ENCODE peak calls at places on chromosomes 6 and 20, in nine cellular contexts. One of them, this sample, is unnamed. For H3K9me3 and H3K4me1, the result is how much of the 10 kb centered on the place peaks cover.

GRCh38 chr6:100171533-100172321 is 177.7 kb upstream of the MCHR2 start:
- DNase-seq in lung: no peak
- DNase-seq in uterus: no peak
- DNase-seq in aorta: no peak
- DNase-seq in fibroblast of lung: peak
- DNase-seq in OCI-LY7: no peak
- DNase-seq in heart left ventricle: no peak
- DNase-seq in mucosa of descending colon: no peak
- DNase-seq in left lung: no peak
- DNase-seq in this sample: no peak

GRCh38 chr6:87628424-87628823 is 38.5 kb downstream of the ORC3 start:
- DNase-seq in left lung: no peak
- DNase-seq in fibroblast of lung: no peak
- DNase-seq in OCI-LY7: peak
- DNase-seq in aorta: no peak
- DNase-seq in mucosa of descending colon: no peak
- DNase-seq in uterus: no peak
- DNase-seq in lung: no peak
- DNase-seq in heart left ventricle: no peak
- DNase-seq in this sample: no peak

GRCh38 chr6:170186909-170187668 is 103.8 kb downstream of the DLL1 start:
- DNase-seq in mucosa of descending colon: no peak
- DNase-seq in lung: no peak
- DNase-seq in left lung: no peak
- DNase-seq in uterus: no peak
- DNase-seq in aorta: no peak
- DNase-seq in OCI-LY7: no peak
- DNase-seq in fibroblast of lung: no peak
- DNase-seq in heart left ventricle: no peak
- DNase-seq in this sample: no peak

GRCh38 chr20:31517373-31517772 is 3.1 kb downstream of the HM13 start:
- DNase-seq in uterus: no peak
- DNase-seq in OCI-LY7: no peak
- DNase-seq in mucosa of descending colon: peak
- DNase-seq in fibroblast of lung: peak
- DNase-seq in left lung: no peak
- DNase-seq in aorta: no peak
- DNase-seq in lung: no peak
- DNase-seq in heart left ventricle: peak
- DNase-seq in this sample: no peak

GRCh38 chr6:166121721-166122120 is 45.9 kb downstream of the TBXT start:
- DNase-seq in uterus: no peak
- DNase-seq in lung: no peak
- DNase-seq in OCI-LY7: no peak
- DNase-seq in aorta: no peak
- DNase-seq in mucosa of descending colon: no peak
- DNase-seq in fibroblast of lung: no peak
- DNase-seq in heart left ventricle: no peak
- DNase-seq in left lung: no peak
- DNase-seq in this sample: no peak

GRCh38 chr6:32906539-32906938 is 34.3 kb downstream of the HLA-DMB start:
- DNase-seq in lung: no peak
- DNase-seq in mucosa of descending colon: no peak
- DNase-seq in aorta: no peak
- DNase-seq in OCI-LY7: no peak
- DNase-seq in left lung: no peak
- DNase-seq in fibroblast of lung: peak
- DNase-seq in uterus: no peak
- DNase-seq in heart left ventricle: no peak
- DNase-seq in this sample: no peak

GRCh38 chr6:39882567-39882953 is 51.7 kb downstream of the MOCS1 start:
- DNase-seq in aorta: peak
- DNase-seq in fibroblast of lung: peak
- DNase-seq in uterus: no peak
- DNase-seq in mucosa of descending colon: no peak
- DNase-seq in heart left ventricle: peak
- DNase-seq in left lung: no peak
- DNase-seq in OCI-LY7: no peak
- DNase-seq in lung: peak
- DNase-seq in this sample: no peak

GRCh38 chr6:105881608-105882007 is 204.5 kb upstream of the PRDM1 start:
- DNase-seq in lung: no peak
- DNase-seq in OCI-LY7: no peak
- DNase-seq in left lung: no peak
- DNase-seq in heart left ventricle: no peak
- DNase-seq in uterus: no peak
- DNase-seq in aorta: no peak
- DNase-seq in mucosa of descending colon: no peak
- DNase-seq in fibroblast of lung: no peak
- DNase-seq in this sample: no peak

GRCh38 chr20:20076297-20077065 is 24.1 kb downstream of the CFAP61 start:
- DNase-seq in mucosa of descending colon: no peak
- DNase-seq in fibroblast of lung: peak
- DNase-seq in heart left ventricle: no peak
- DNase-seq in left lung: no peak
- DNase-seq in uterus: no peak
- DNase-seq in aorta: no peak
- DNase-seq in OCI-LY7: no peak
- DNase-seq in lung: no peak
- DNase-seq in this sample: no peak

GRCh38 chr6:159941286-159942113 is 27.4 kb upstream of the IGF2R start:
- DNase-seq in OCI-LY7: peak
- DNase-seq in uterus: no peak
- DNase-seq in aorta: no peak
- DNase-seq in fibroblast of lung: peak
- DNase-seq in left lung: no peak
- DNase-seq in mucosa of descending colon: no peak
- DNase-seq in heart left ventricle: no peak
- DNase-seq in lung: no peak
- DNase-seq in this sample: peak

DNA sequence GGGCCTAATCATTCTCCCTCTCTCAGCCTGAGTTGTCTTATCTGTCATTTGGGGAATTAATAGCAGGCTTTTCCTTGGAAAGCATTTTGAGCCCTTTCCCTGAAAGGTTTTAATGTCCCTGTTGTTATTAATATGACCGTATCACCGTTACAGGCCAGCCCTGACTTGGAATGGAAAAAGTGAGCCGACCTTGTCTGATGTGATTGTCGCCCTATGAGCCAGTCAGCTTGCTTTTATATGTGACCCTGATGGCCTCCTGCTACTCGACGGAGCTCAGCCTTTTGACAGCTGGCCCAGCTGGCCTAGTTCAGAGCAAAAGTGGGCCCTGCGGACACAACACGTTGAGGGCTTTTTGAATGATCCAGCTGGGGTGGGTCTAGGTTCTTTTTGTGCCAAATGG is 122.2 kb upstream of the HDGFL1 start:
- DNase-seq in mucosa of descending colon: no peak
- DNase-seq in left lung: no peak
- DNase-seq in uterus: no peak
- DNase-seq in OCI-LY7: no peak
- DNase-seq in heart left ventricle: peak
- DNase-seq in aorta: no peak
- DNase-seq in fibroblast of lung: no peak
- DNase-seq in lung: no peak
- DNase-seq in this sample: no peak
- H3K9me3 ChIP-seq in mucosa of descending colon: under half
- H3K9me3 ChIP-seq in left lung: under half
- H3K9me3 ChIP-seq in uterus: under half
- H3K9me3 ChIP-seq in OCI-LY7: under half
- H3K9me3 ChIP-seq in heart left ventricle: under half
- H3K9me3 ChIP-seq in aorta: under half
- H3K9me3 ChIP-seq in fibroblast of lung: under half
- H3K9me3 ChIP-seq in lung: under half
- H3K9me3 ChIP-seq in this sample: under half

GRCh38 chr6:7172605-7173185 is 64.9 kb downstream of the RREB1 start:
- DNase-seq in aorta: peak
- DNase-seq in heart left ventricle: no peak
- DNase-seq in fibroblast of lung: peak
- DNase-seq in left lung: no peak
- DNase-seq in lung: no peak
- DNase-seq in uterus: no peak
- DNase-seq in OCI-LY7: no peak
- DNase-seq in mucosa of descending colon: no peak
- DNase-seq in this sample: no peak

GRCh38 chr6:7176208-7176607 is 68.4 kb downstream of the RREB1 start:
- DNase-seq in mucosa of descending colon: no peak
- DNase-seq in OCI-LY7: no peak
- DNase-seq in uterus: no peak
- DNase-seq in fibroblast of lung: no peak
- DNase-seq in heart left ventricle: no peak
- DNase-seq in aorta: no peak
- DNase-seq in lung: no peak
- DNase-seq in left lung: no peak
- DNase-seq in this sample: no peak

GRCh38 chr6:7171733-7172132 is 64.0 kb downstream of the RREB1 start:
- DNase-seq in mucosa of descending colon: no peak
- DNase-seq in OCI-LY7: no peak
- DNase-seq in lung: no peak
- DNase-seq in aorta: no peak
- DNase-seq in left lung: no peak
- DNase-seq in fibroblast of lung: no peak
- DNase-seq in uterus: no peak
- DNase-seq in heart left ventricle: no peak
- DNase-seq in this sample: no peak

GRCh38 chr6:7175463-7175862 is 67.7 kb downstream of the RREB1 start:
- DNase-seq in aorta: no peak
- DNase-seq in heart left ventricle: no peak
- DNase-seq in OCI-LY7: no peak
- DNase-seq in mucosa of descending colon: no peak
- DNase-seq in lung: no peak
- DNase-seq in uterus: no peak
- DNase-seq in fibroblast of lung: peak
- DNase-seq in left lung: no peak
- DNase-seq in this sample: no peak

DNA sequence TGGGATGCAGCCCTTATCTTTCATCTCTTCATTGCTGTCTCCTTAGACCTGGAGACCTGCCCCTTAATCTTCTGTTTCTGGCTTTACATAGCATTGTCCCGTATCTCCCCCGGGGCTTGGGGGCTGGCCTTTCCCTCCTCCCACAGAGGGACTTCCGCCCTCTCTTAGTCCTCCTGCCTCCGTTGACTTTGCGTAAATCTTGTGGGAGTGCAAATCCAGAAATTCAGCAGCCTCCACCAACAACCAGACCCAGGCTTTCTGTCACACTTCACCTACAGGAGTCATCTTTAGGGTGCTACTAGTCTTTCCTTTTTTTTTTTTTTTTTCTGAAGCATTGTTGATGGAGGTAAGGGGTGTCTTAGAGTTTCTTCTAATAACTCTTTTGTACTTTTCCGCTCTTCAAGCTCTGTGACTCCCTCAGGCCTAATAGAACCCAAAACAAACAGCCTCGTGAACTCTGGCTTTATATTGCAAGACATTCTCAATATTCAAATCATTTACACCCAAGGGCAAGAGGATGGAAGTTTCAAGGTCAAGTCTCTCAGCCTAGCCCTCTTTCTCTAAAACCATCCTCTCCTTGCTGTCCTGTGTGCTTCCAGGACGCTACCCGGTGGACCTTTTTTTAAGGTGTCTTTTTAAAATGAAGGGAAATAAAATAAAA is 66.2 kb downstream of the RREB1 start:
- DNase-seq in uterus: no peak
- DNase-seq in lung: no peak
- DNase-seq in mucosa of descending colon: no peak
- DNase-seq in aorta: no peak
- DNase-seq in OCI-LY7: no peak
- DNase-seq in heart left ventricle: peak
- DNase-seq in fibroblast of lung: no peak
- DNase-seq in left lung: no peak
- DNase-seq in this sample: no peak
- H3K4me1 ChIP-seq in uterus: under half
- H3K4me1 ChIP-seq in lung: under half
- H3K4me1 ChIP-seq in mucosa of descending colon: under half
- H3K4me1 ChIP-seq in aorta: under half
- H3K4me1 ChIP-seq in OCI-LY7: under half
- H3K4me1 ChIP-seq in heart left ventricle: under half
- H3K4me1 ChIP-seq in fibroblast of lung: under half
- H3K4me1 ChIP-seq in left lung: half or more
- H3K4me1 ChIP-seq in this sample: under half

GRCh38 chr6:27214126-27214601 is 33.3 kb upstream of the PRSS16 start:
- DNase-seq in heart left ventricle: no peak
- DNase-seq in left lung: no peak
- DNase-seq in OCI-LY7: no peak
- DNase-seq in uterus: no peak
- DNase-seq in fibroblast of lung: no peak
- DNase-seq in lung: no peak
- DNase-seq in mucosa of descending colon: no peak
- DNase-seq in aorta: no peak
- DNase-seq in this sample: no peak
- H3K9me3 ChIP-seq in heart left ventricle: under half
- H3K9me3 ChIP-seq in left lung: under half
- H3K9me3 ChIP-seq in OCI-LY7: under half
- H3K9me3 ChIP-seq in uterus: under half
- H3K9me3 ChIP-seq in fibroblast of lung: under half
- H3K9me3 ChIP-seq in lung: under half
- H3K9me3 ChIP-seq in mucosa of descending colon: under half
- H3K9me3 ChIP-seq in aorta: under half
- H3K9me3 ChIP-seq in this sample: under half

DNA sequence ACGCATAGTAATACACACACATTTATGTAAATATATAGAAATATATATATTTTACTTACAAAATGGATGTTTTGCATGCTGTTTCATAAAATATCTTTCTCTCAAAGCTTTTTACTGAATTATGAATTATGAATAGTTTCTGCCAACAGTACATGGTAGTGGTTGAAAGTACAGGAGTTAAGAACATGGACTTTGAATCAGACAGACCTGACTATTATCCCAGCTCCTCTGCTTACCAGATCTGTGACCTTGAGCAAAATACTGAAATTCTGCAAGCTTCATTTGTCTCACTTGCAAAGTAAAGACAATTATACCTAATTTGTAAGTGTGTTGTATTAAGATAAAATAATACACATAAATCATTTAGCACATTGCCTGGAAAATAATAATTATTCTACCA is 459.5 kb downstream of the EPM2A start:
- DNase-seq in lung: no peak
- DNase-seq in mucosa of descending colon: no peak
- DNase-seq in uterus: no peak
- DNase-seq in heart left ventricle: no peak
- DNase-seq in fibroblast of lung: no peak
- DNase-seq in aorta: no peak
- DNase-seq in OCI-LY7: no peak
- DNase-seq in left lung: no peak
- DNase-seq in this sample: no peak
- H3K4me1 ChIP-seq in lung: under half
- H3K4me1 ChIP-seq in mucosa of descending colon: under half
- H3K4me1 ChIP-seq in uterus: under half
- H3K4me1 ChIP-seq in heart left ventricle: under half
- H3K4me1 ChIP-seq in fibroblast of lung: under half
- H3K4me1 ChIP-seq in aorta: under half
- H3K4me1 ChIP-seq in OCI-LY7: under half
- H3K4me1 ChIP-seq in left lung: under half
- H3K4me1 ChIP-seq in this sample: under half